ENCODE peak calls at places on chromosome 7, in nine cellular contexts. H, F, B, U, T, E, K, M and C are unnamed samples.

GRCh38 chr7:96407427-96407826 is 85.5 kb upstream of the SLC25A13 start:
- DNase-seq in H (no peak), E (no peak), B (no peak), T (no peak), U (no peak), K (no peak), M (no peak), F (peak; percentile 32), C (no peak)

GRCh38 chr7:44292876-44293560 is 32.4 kb downstream of the CAMK2B start:
- DNase-seq in T (no peak), K (peak; percentile 2), U (no peak), H (no peak), F (no peak), E (no peak), M (no peak), B (no peak), C (no peak)

GRCh38 chr7:46352335-46352954 is 431.4 kb upstream of the IGFBP3 start:
- DNase-seq in H (peak; percentile 78), B (no peak), F (peak; percentile 79), U (no peak), E (no peak), K (peak; percentile 68), M (peak; percentile 43), T (peak; percentile 69), C (peak; percentile 36)

GRCh38 chr7:255721-256361 is 34.1 kb upstream of the FOXL3 start:
- DNase-seq in U (peak; percentile 41), B (no peak), E (peak; percentile 45), F (no peak), H (no peak), K (no peak), T (no peak), M (no peak), C (no peak)

GRCh38 chr7:129098409-129099084 is 43.6 kb upstream of the TNPO3 start:
- DNase-seq in U (no peak), E (no peak), T (no peak), B (no peak), K (no peak), M (no peak), H (no peak), F (no peak), C (no peak)

GRCh38 chr7:108057951-108058391 is 55.0 kb upstream of the LAMB1 start:
- DNase-seq in K (no peak), E (no peak), U (no peak), T (no peak), F (no peak), H (no peak), M (no peak), B (no peak), C (no peak)

GRCh38 chr7:44477063-44477830 is 13.2 kb downstream of the NUDCD3 start:
- DNase-seq in H (peak; percentile 77), T (peak; percentile 83), B (peak; percentile 24), U (no peak), E (peak; percentile 49), F (peak; percentile 87), K (peak; percentile 83), M (peak; percentile 71), C (peak; percentile 73)

GRCh38 chr7:142790565-142790964 is 19.8 kb downstream of the PRSS2 start:
- DNase-seq in K (no peak), T (no peak), U (no peak), E (no peak), B (no peak), F (no peak), H (no peak), M (no peak), C (peak; percentile 7)

GRCh38 chr7:121107923-121108498 is 119.5 kb downstream of the CPED1 start:
- DNase-seq in K (peak; percentile 83), H (peak; percentile 24), F (peak; percentile 87), U (no peak), T (peak; percentile 54), E (no peak), B (no peak), M (peak; percentile 55), C (no peak)

GRCh38 chr7:128791121-128791967 is 424 bp upstream of the CCDC136 start:
- DNase-seq in B (peak; percentile 81), E (peak; percentile 77), M (no peak), F (peak; percentile 38), H (peak; percentile 71), K (peak; percentile 87), U (peak; percentile 85), T (peak; percentile 78), C (peak; percentile 79)

GRCh38 chr7:12474035-12474434 is 70.4 kb upstream of the VWDE start:
- DNase-seq in T (no peak), H (no peak), B (no peak), M (no peak), U (no peak), K (no peak), F (no peak), E (no peak), C (no peak)

GRCh38 chr7:1359681-1360485 is 99.4 kb downstream of the MICALL2 start:
- DNase-seq in K (no peak), E (peak; percentile 44), B (no peak), T (no peak), H (no peak), U (peak; percentile 33), M (no peak), F (no peak), C (no peak)

GRCh38 chr7:34184466-34184865 is 279.1 kb downstream of the BMPER start:
- DNase-seq in E (no peak), U (no peak), K (no peak), H (no peak), M (no peak), B (no peak), F (peak; percentile 51), T (no peak), C (no peak)

DNA sequence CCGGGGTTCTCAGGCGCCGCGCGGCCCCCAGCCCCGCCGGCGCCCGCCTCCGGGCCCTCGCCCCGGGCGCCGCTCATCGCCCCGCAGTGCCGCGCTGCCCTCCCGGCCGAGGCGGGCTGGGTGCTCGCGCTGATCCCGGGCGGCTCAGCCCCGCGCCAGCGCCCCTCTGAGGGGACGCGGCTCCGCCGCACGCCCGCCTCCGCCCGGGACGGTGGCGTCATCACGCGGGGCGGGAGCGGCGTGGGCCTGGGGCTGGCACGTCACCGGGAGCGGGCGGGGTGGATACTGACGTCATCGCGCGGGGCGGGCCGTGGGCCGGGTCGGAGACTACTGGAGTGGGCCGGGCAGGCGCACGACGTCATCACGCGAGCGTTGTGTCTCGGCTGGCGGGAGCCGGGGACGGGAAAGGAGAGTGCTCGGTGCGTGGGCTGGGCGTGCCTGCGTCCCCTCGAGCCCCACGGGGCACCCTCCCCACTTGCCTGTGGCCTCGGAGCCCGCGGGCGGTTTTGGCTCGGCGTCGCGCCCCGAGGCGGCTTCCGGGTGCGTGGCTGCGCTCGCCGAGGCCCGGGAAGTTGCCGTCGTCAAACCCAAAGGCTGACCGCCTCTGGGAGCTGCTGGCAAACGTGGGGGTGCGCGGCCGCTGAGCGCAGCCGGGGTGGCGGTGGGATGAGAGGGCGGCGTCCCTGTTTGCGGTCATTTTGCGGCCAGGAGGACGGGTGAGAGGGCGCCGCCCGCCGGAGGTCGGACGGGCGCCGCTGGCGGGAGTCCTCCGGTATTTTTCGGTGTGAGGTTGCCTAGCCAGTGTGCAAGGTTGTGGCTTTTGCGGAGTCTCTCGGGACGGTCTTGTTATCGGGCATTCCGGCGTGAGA is at the start of gene ESYT2:
- DNase-seq in U (peak; percentile 99), M (peak; percentile 81), F (peak; percentile 98), H (peak; percentile 99), T (peak; percentile 98), K (peak; percentile 99), E (peak; percentile 99), B (peak; percentile 100), C (peak; percentile 98)
- TF ChIP-seq CTCF in U (no peak), M (peak; percentile 45), F (peak; percentile 29), H (no peak), T (no peak), K (peak; percentile 27), E (no peak), B (no peak), C (no peak)

GRCh38 chr7:123748734-123749536 is at the start of gene WASL:
- DNase-seq in M (no peak), E (peak; percentile 93), U (peak; percentile 94), F (peak; percentile 92), H (peak; percentile 95), K (peak; percentile 97), B (peak; percentile 95), T (peak; percentile 95), C (peak; percentile 86)
- TF ChIP-seq CTCF in M (no peak), E (no peak), U (no peak), F (no peak), H (no peak), K (peak; percentile 1), B (no peak), T (no peak), C (no peak)

GRCh38 chr7:75996476-75996875 is 2.1 kb upstream of the TMEM120A start:
- DNase-seq in U (no peak), H (no peak), F (no peak), M (no peak), B (no peak), T (no peak), E (no peak), K (no peak), C (no peak)

GRCh38 chr7:75995996-75996395 is 1.6 kb upstream of the TMEM120A start:
- DNase-seq in F (no peak), H (no peak), E (no peak), B (no peak), K (no peak), M (no peak), T (no peak), U (no peak), C (no peak)

GRCh38 chr7:75993689-75994387 is 557 bp downstream of the TMEM120A start:
- DNase-seq in B (peak; percentile 79), K (peak; percentile 85), U (peak; percentile 79), H (peak; percentile 32), F (peak; percentile 62), M (no peak), E (peak; percentile 65), T (no peak), C (peak; percentile 28)

GRCh38 chr7:75995052-75995471 is 667 bp upstream of the TMEM120A start:
- DNase-seq in M (no peak), B (peak; percentile 39), K (no peak), U (no peak), T (no peak), F (no peak), H (no peak), E (no peak), C (no peak)

GRCh38 chr7:75994388-75995051 is at the start of gene TMEM120A:
- DNase-seq in F (peak; percentile 95), H (peak; percentile 93), B (peak; percentile 99), M (peak; percentile 30), U (peak; percentile 97), K (peak; percentile 98), E (peak; percentile 96), T (peak; percentile 92), C (peak; percentile 95)
- TF ChIP-seq CTCF in F (peak; percentile 37), H (no peak), B (peak; percentile 14), M (no peak), U (no peak), K (no peak), E (peak; percentile 36), T (no peak), C (no peak)

GRCh38 chr7:35869810-35870209 is 69.0 kb downstream of the SEPTIN7 start:
- DNase-seq in B (no peak), T (no peak), U (no peak), M (no peak), H (no peak), F (peak; percentile 46), E (no peak), K (no peak), C (no peak)

GRCh38 chr7:35878356-35878755 is 77.5 kb downstream of the SEPTIN7 start:
- DNase-seq in H (no peak), U (no peak), B (no peak), M (no peak), T (no peak), K (no peak), F (peak; percentile 18), E (no peak), C (no peak)

GRCh38 chr7:35874881-35875280 is 74.0 kb downstream of the SEPTIN7 start:
- DNase-seq in M (no peak), U (no peak), F (peak; percentile 28), T (no peak), K (no peak), B (no peak), E (no peak), H (no peak), C (no peak)

GRCh38 chr7:35875292-35875691 is 74.4 kb downstream of the SEPTIN7 start:
- DNase-seq in H (no peak), E (no peak), U (no peak), M (no peak), B (no peak), T (no peak), K (no peak), F (peak; percentile 56), C (no peak)
- TF ChIP-seq CTCF in H (no peak), E (no peak), U (no peak), M (no peak), B (no peak), T (no peak), K (no peak), F (no peak), C (no peak)